ENCODE peak calls at places on chromosomes 3 and 15, in seven cellular contexts. O, T, E, Y, X, H and C are unnamed samples.

GRCh38 chr3:110710605-110711004 is 361.0 kb upstream of the NECTIN3 start:
- DNase-seq in O (no peak), T (no peak), E (no peak), Y (no peak), X (no peak), H (no peak), C (no peak)

GRCh38 chr3:87228316-87228715 is 1.2 kb downstream of the CHMP2B start:
- DNase-seq in O (no peak), T (peak; percentile 18), E (no peak), Y (peak; percentile 57), X (no peak), H (no peak), C (no peak)

GRCh38 chr3:85560088-85560790 is 601.5 kb downstream of the CADM2 start:
- DNase-seq in O (no peak), T (no peak), E (no peak), Y (no peak), X (no peak), H (peak; percentile 78), C (peak; percentile 31)

GRCh38 chr3:50100956-50101845 is 12.5 kb downstream of the RBM5 start:
- DNase-seq in O (no peak), T (peak; percentile 66), E (no peak), Y (peak; percentile 50), X (no peak), H (no peak), C (no peak)

GRCh38 chr3:123025642-123026521 is 1.7 kb downstream of the SEMA5B start:
- DNase-seq in O (no peak), T (no peak), E (peak; percentile 48), Y (peak; percentile 21), X (no peak), H (no peak), C (no peak)

GRCh38 chr3:88595025-88595424 is 445.3 kb downstream of the C3orf38 start:
- DNase-seq in O (no peak), T (no peak), E (no peak), Y (peak; percentile 9), X (no peak), H (no peak), C (no peak)

GRCh38 chr15:98856540-98856907 is 151.1 kb downstream of the PGPEP1L start:
- DNase-seq in O (no peak), T (peak; percentile 96), E (no peak), Y (peak; percentile 93), X (peak; percentile 90), H (peak; percentile 59), C (no peak)

GRCh38 chr3:127394031-127394430 is 106.2 kb upstream of the PRR20G start:
- DNase-seq in O (no peak), T (no peak), E (no peak), Y (no peak), X (no peak), H (no peak), C (no peak)

GRCh38 chr15:63291507-63291906 is 14.1 kb downstream of the APH1B start:
- DNase-seq in O (no peak), T (peak; percentile 90), E (no peak), Y (peak; percentile 84), X (peak; percentile 37), H (peak; percentile 77), C (no peak)

GRCh38 chr15:58182460-58183163 is 44.4 kb downstream of the AQP9 start:
- DNase-seq in O (peak; percentile 48), T (peak; percentile 41), E (no peak), Y (peak; percentile 84), X (peak; percentile 20), H (peak; percentile 22), C (no peak)

GRCh38 chr3:177056927-177057326 is 140.4 kb downstream of the TBL1XR1 start:
- DNase-seq in O (no peak), T (no peak), E (no peak), Y (no peak), X (no peak), H (no peak), C (no peak)

GRCh38 chr3:8606666-8607065 is 37.9 kb downstream of the SSUH2 start:
- DNase-seq in O (no peak), T (no peak), E (no peak), Y (no peak), X (no peak), H (no peak), C (no peak)

GRCh38 chr3:181009225-181009624 is 19.7 kb upstream of the DNAJC19 start:
- DNase-seq in O (no peak), T (no peak), E (no peak), Y (no peak), X (no peak), H (no peak), C (no peak)

GRCh38 chr15:70902105-70902504 is 9.5 kb downstream of the LRRC49 start:
- DNase-seq in O (peak; percentile 28), T (peak; percentile 95), E (no peak), Y (peak; percentile 88), X (peak; percentile 65), H (peak; percentile 49), C (peak; percentile 41)

GRCh38 chr15:70912187-70912586 is 19.6 kb downstream of the LRRC49 start:
- DNase-seq in O (no peak), T (no peak), E (no peak), Y (no peak), X (no peak), H (no peak), C (no peak)

GRCh38 chr15:70910958-70911357 is 18.3 kb downstream of the LRRC49 start:
- DNase-seq in O (no peak), T (no peak), E (no peak), Y (no peak), X (no peak), H (no peak), C (no peak)

GRCh38 chr15:70906842-70907241 is 14.2 kb downstream of the LRRC49 start:
- DNase-seq in O (no peak), T (peak; percentile 36), E (no peak), Y (peak; percentile 62), X (no peak), H (peak; percentile 63), C (no peak)

DNA sequence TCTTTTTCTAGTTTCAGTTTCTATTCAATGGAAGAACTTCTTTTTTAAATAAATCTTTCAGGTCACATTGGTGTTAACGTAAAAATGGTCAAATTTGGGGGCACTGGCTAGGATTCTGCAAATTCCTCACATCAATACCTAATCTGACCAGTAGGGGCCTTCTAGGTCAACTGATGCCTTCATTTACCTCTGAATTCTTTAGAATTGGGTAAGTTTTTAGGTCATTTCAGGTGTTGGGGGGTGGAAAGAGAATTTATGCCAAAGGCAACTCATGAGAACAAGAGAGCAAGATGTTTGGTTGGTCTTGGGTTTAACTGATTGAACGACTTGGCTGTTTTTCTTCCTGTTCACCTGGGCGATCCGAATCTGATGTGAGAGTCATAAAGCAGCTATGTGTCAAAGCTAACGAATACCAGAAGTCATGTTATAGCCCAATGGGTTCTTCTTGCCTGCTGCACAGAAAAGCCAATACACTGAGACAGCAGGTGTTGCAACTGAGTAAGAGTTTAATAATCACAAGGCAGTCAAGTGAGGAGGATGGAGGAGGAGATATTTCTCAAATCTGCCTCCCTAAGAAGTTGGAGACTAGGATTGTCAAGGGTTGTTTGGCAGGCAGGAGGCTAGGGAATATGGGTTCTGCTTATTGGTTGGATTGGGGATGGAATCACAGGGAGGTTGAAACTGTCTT is 15.3 kb downstream of the LRRC49 start:
- DNase-seq in O (no peak), T (no peak), E (no peak), Y (no peak), X (no peak), H (no peak), C (no peak)
- TF ChIP-seq CTCF in O (peak; percentile 70), T (no peak), E (peak; percentile 9), Y (no peak), X (peak; percentile 29), H (no peak), C (peak; percentile 37)

GRCh38 chr15:45641374-45641778 is 6.5 kb downstream of the SQOR start:
- DNase-seq in O (no peak), T (peak; percentile 96), E (no peak), Y (peak; percentile 92), X (peak; percentile 90), H (no peak), C (peak; percentile 98)

GRCh38 chr15:45635763-45636292 is 999 bp downstream of the SQOR start:
- DNase-seq in O (no peak), T (no peak), E (no peak), Y (no peak), X (no peak), H (no peak), C (no peak)

GRCh38 chr15:45640610-45641009 is 5.8 kb downstream of the SQOR start:
- DNase-seq in O (peak; percentile 23), T (peak; percentile 96), E (no peak), Y (peak; percentile 91), X (peak; percentile 71), H (peak; percentile 57), C (peak; percentile 97)

GRCh38 chr15:45637552-45638033 is 2.8 kb downstream of the SQOR start:
- DNase-seq in O (no peak), T (peak; percentile 98), E (no peak), Y (peak; percentile 86), X (peak; percentile 93), H (peak; percentile 60), C (peak; percentile 65)

DNA sequence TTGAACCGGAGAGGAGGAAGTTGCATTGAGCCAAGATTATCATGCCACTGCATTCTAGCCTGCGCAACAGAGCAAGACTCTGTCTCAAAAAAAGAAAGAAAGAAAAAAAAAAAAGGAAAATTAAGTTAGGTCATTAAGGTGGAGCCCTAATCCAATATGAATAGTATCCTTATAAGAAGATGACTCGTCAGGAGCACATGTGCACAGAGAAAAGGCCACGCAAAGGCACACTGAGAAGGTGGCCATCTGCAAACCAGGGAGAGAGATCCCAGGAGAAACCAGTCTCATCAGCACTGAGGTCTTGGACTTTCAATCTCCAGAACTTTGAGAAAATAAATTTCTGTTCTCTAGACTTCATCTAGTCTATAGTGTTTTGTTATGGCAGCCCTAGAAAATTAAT is 3.8 kb downstream of the SQOR start:
- DNase-seq in O (no peak), T (no peak), E (no peak), Y (peak; percentile 57), X (no peak), H (no peak), C (no peak)
- H3K4me3 ChIP-seq in O (no peak overlapping the region), T (no peak overlapping the region), E (peak overlapping the region; percentile 82), Y (no peak overlapping the region), X (no peak overlapping the region), H (no peak overlapping the region), C (no peak overlapping the region)

DNA sequence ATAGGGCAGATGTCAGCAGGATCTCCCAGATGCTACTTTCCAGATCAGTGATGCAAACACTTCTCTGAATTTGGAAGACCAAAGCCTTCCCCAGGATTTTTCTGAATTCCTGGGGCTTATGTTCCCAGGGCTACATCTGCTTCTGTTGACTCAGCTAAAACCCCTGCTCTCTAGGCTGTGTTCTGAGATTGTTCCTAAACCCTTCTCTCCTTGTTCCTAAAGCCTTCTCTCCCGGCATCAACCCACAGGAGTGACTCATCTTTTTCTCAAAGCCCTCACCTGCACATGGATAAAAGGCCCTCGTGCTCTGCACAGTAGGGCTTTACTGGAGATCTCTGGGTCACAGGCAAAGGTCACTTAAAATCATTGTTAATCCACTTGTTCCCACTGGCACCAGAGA is 35.5 kb downstream of the FAH start:
- DNase-seq in O (no peak), T (no peak), E (no peak), Y (no peak), X (no peak), H (no peak), C (no peak)
- TF ChIP-seq CTCF in O (no peak), T (no peak), E (no peak), Y (no peak), X (no peak), H (no peak), C (no peak)

GRCh38 chr3:159765860-159766294 is 222.8 kb upstream of the IL12A start:
- DNase-seq in O (no peak), T (no peak), E (no peak), Y (no peak), X (no peak), H (no peak), C (no peak)
- H3K4me3 ChIP-seq in O (peak overlapping the region; percentile 79), T (peak overlapping the region; percentile 60), E (peak overlapping the region; percentile 74), Y (peak overlapping the region; percentile 75), X (peak overlapping the region; percentile 68), H (peak overlapping the region; percentile 71), C (peak overlapping the region; percentile 73)